ENCODE peak calls at places on chromosomes 12 and 14, in nine cellular contexts. E is lower lobe of right lung; R is CD4-positive, alpha-beta T cell; U is HCT116; W is MM.1S; Z is transverse colon; F is Peyer's patch; D is IMR-90; B is PC-3. H is an unnamed sample.

GRCh38 chr12:89732511-89732910 is 23.9 kb upstream of the ATP2B1 start:
- DNase-seq in E (no peak), R (no peak), U (no peak), W (no peak), Z (no peak), F (no peak), D (no peak), B (no peak), H (no peak)

GRCh38 chr12:6369916-6370575 is 5.3 kb downstream of the SCNN1A start:
- DNase-seq in E (peak; percentile 37), R (no peak), U (no peak), W (no peak), Z (no peak), F (peak; percentile 36), D (no peak), B (no peak), H (no peak)

GRCh38 chr14:97459180-97459579 is 662.0 kb downstream of the VRK1 start:
- DNase-seq in E (no peak), R (no peak), U (no peak), W (no peak), Z (no peak), F (no peak), D (no peak), B (no peak), H (no peak)

GRCh38 chr12:65536876-65537661 is 258.6 kb downstream of the MSRB3 start:
- DNase-seq in E (no peak), R (no peak), U (peak; percentile 100), W (no peak), Z (peak; percentile 10), F (no peak), D (peak; percentile 100), B (peak; percentile 99), H (no peak)

GRCh38 chr14:92945959-92946846 is 23.3 kb downstream of the CHGA start:
- DNase-seq in E (peak; percentile 78), R (no peak), U (peak; percentile 51), W (no peak), Z (peak; percentile 88), F (peak; percentile 89), D (peak; percentile 60), B (peak; percentile 80), H (no peak)

GRCh38 chr12:6347367-6348338 is 5.8 kb upstream of the TNFRSF1A start:
- DNase-seq in E (no peak), R (no peak), U (no peak), W (no peak), Z (no peak), F (no peak), D (peak; percentile 64), B (no peak), H (no peak)

GRCh38 chr14:67536087-67536486 is 3.0 kb downstream of the PLEKHH1 start:
- DNase-seq in E (no peak), R (no peak), U (no peak), W (no peak), Z (no peak), F (no peak), D (no peak), B (no peak), H (no peak)

GRCh38 chr14:51394391-51394790 is 154.3 kb downstream of the TMX1 start:
- DNase-seq in E (no peak), R (no peak), U (no peak), W (no peak), Z (no peak), F (no peak), D (peak; percentile 70), B (no peak), H (no peak)

GRCh38 chr12:71958993-71959588 is 20.4 kb downstream of the TPH2 start:
- DNase-seq in E (no peak), R (no peak), U (no peak), W (no peak), Z (no peak), F (no peak), D (peak; percentile 79), B (no peak), H (no peak)

GRCh38 chr12:24266982-24267381 is 317.5 kb upstream of the SOX5 start:
- DNase-seq in E (no peak), R (no peak), U (no peak), W (no peak), Z (no peak), F (no peak), D (no peak), B (no peak), H (no peak)

GRCh38 chr14:104935955-104936354 is 11.3 kb downstream of the PLD4 start:
- DNase-seq in E (no peak), R (no peak), U (no peak), W (no peak), Z (no peak), F (no peak), D (no peak), B (no peak), H (no peak)

GRCh38 chr12:14937689-14938088 is 648 bp downstream of the ERP27 start:
- DNase-seq in E (no peak), R (no peak), U (peak; percentile 19), W (peak; percentile 46), Z (no peak), F (no peak), D (no peak), B (peak; percentile 27), H (no peak)

GRCh38 chr14:64732066-64732465 is 27.8 kb downstream of the PLEKHG3 start:
- DNase-seq in E (no peak), R (no peak), U (no peak), W (no peak), Z (no peak), F (peak; percentile 26), D (no peak), B (no peak), H (no peak)

DNA sequence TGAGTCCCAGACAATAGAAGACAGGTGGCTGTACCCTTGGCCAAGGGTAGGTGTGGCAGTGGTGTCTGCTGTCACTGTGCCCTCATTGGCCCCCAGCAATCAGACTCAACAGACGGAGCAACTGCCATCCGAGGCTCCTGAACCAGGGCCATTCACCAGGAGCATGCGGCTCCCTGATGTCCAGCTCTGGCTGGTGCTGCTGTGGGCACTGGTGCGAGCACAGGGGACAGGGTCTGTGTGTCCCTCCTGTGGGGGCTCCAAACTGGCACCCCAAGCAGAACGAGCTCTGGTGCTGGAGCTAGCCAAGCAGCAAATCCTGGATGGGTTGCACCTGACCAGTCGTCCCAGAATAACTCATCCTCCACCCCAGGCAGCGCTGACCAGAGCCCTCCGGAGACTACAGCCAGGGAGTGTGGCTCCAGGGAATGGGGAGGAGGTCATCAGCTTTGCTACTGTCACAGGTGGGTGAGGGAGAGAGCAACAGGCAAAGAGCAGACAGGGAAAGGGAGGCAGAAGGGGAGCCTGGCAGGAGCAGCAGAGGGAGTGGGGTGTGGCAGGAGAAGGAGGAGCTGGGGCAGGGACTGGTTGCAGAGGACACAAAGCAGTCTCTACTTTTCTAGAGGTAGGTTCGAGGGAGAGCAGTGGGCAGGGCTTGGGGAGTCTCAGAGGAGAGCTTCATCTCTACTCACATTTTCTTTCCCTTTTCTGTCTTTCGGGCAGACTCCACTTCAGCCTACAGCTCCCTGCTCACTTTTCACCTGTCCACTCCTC is 452 bp downstream of the INHBE start:
- DNase-seq in E (no peak), R (no peak), U (no peak), W (no peak), Z (no peak), F (no peak), D (no peak), B (no peak), H (no peak)
- H3K27me3 ChIP-seq in E (peaks cover 5% of the 10 kb centered on the region), R (peaks cover 4% of the 10 kb centered on the region), U (no peaks in the 10 kb centered on the region), W (peaks cover 5% of the 10 kb centered on the region), Z (peaks cover 5% of the 10 kb centered on the region), F (no peaks in the 10 kb centered on the region), D (no peaks in the 10 kb centered on the region), B (peaks cover 4% of the 10 kb centered on the region), H (no peaks in the 10 kb centered on the region)

DNA sequence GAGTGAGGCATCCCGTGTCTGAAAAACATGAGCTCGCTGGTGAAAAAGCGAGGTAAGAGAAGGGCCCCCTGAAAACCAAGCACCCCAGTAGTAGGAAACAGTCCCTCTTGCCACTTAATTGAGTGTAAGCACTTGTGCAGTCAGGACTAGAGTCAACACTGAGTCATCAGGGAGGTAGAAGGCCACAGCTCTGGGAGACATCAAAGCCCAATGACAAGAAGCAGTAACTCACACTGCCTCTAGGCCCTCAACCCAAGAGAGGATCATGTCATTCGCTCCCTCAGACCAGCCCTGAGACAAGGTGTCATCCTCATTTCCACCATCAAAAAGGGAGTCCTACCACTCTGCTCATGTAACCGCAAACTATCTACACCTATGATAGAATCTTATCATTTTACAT is 17.8 kb downstream of the POMT2 start:
- DNase-seq in E (no peak), R (no peak), U (peak; percentile 65), W (no peak), Z (no peak), F (no peak), D (peak; percentile 77), B (peak; percentile 97), H (no peak)
- TF ChIP-seq CTCF in E (no peak), R (no peak), U (no peak), W (no peak), Z (no peak), F (no peak), D (no peak), B (peak; percentile 31), H (no peak)

GRCh38 chr12:112087851-112088250 is 20.7 kb downstream of the NAA25 start:
- DNase-seq in E (no peak), R (no peak), U (no peak), W (no peak), Z (no peak), F (no peak), D (peak; percentile 41), B (no peak), H (no peak)

GRCh38 chr12:112096070-112096469 is 12.5 kb downstream of the NAA25 start:
- DNase-seq in E (no peak), R (no peak), U (no peak), W (no peak), Z (no peak), F (no peak), D (no peak), B (no peak), H (no peak)

GRCh38 chr12:112087055-112087850 is 21.3 kb downstream of the NAA25 start:
- DNase-seq in E (no peak), R (no peak), U (no peak), W (no peak), Z (no peak), F (no peak), D (no peak), B (no peak), H (no peak)

GRCh38 chr12:112096667-112097066 is 11.9 kb downstream of the NAA25 start:
- DNase-seq in E (no peak), R (no peak), U (peak; percentile 87), W (no peak), Z (no peak), F (no peak), D (peak; percentile 89), B (peak; percentile 100), H (no peak)

DNA sequence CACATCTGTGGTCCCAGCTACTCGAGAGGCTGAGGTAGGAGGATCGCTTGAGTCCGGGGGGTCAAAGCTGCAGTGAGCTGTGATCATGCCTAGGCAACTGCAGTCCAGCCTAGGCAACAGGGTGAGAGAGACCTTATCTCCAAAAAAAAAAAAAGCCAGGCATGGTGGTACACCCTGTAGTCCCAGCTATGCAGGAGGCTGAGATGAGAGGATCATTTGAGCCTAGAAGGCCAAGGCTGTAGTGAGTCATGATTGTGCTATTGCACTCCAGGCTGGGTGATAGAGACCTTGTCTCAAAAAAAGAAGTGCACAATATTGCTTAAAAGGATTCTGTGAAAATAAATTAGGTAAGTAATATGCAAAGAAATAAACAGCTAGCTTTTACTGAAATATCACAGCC is 17.0 kb downstream of the NAA25 start:
- DNase-seq in E (no peak), R (no peak), U (no peak), W (no peak), Z (no peak), F (no peak), D (no peak), B (no peak), H (no peak)
- H3K27me3 ChIP-seq in E (no peaks in the 10 kb centered on the region), R (no peaks in the 10 kb centered on the region), U (no peaks in the 10 kb centered on the region), W (no peaks in the 10 kb centered on the region), Z (no peaks in the 10 kb centered on the region), F (no peaks in the 10 kb centered on the region), D (no peaks in the 10 kb centered on the region), B (no peaks in the 10 kb centered on the region), H (no peaks in the 10 kb centered on the region)

GRCh38 chr14:102590667-102591099 is 1.8 kb upstream of the RCOR1 start:
- DNase-seq in E (peak; percentile 55), R (no peak), U (peak; percentile 54), W (no peak), Z (peak; percentile 26), F (peak; percentile 79), D (peak; percentile 23), B (peak; percentile 73), H (no peak)
- TF ChIP-seq CTCF in E (peak; percentile 38), R (no peak), U (peak; percentile 83), W (no peak), Z (peak; percentile 28), F (peak; percentile 36), D (peak; percentile 42), B (peak; percentile 45), H (peak; percentile 52)